ENCODE peak calls at places on chromosomes 4 and X, in seven cellular contexts. One of them, this sample, is unnamed.

GRCh38 chr4:169115897-169116254 is 105.8 kb upstream of the CBR4 start:
- DNase-seq in H1: no peak
- DNase-seq in HCT116: peak
- DNase-seq in Panc1: peak
- DNase-seq in K562: no peak
- DNase-seq in SK-N-SH: no peak
- DNase-seq in HepG2: no peak
- DNase-seq in this sample: no peak

GRCh38 chr4:35982318-35982717 is 262.0 kb downstream of the ARAP2 start:
- DNase-seq in H1: no peak
- DNase-seq in HCT116: no peak
- DNase-seq in Panc1: no peak
- DNase-seq in K562: no peak
- DNase-seq in SK-N-SH: no peak
- DNase-seq in HepG2: no peak
- DNase-seq in this sample: no peak

GRCh38 chr4:39899291-39899690 is 78.4 kb downstream of the PDS5A start:
- DNase-seq in H1: no peak
- DNase-seq in HCT116: no peak
- DNase-seq in Panc1: no peak
- DNase-seq in K562: no peak
- DNase-seq in SK-N-SH: no peak
- DNase-seq in HepG2: no peak
- DNase-seq in this sample: no peak

GRCh38 chrX:123171781-123172180 is 12.3 kb upstream of the GRIA3 start:
- DNase-seq in H1: no peak
- DNase-seq in HCT116: no peak
- DNase-seq in Panc1: no peak
- DNase-seq in K562: no peak
- DNase-seq in SK-N-SH: no peak
- DNase-seq in HepG2: no peak
- DNase-seq in this sample: no peak

GRCh38 chrX:3697220-3697684 is 16.2 kb downstream of the PRKX start:
- DNase-seq in H1: no peak
- DNase-seq in HCT116: no peak
- DNase-seq in Panc1: no peak
- DNase-seq in K562: no peak
- DNase-seq in SK-N-SH: no peak
- DNase-seq in HepG2: no peak
- DNase-seq in this sample: no peak

GRCh38 chrX:16836371-16836770 is 33.8 kb downstream of the RBBP7 start:
- DNase-seq in H1: no peak
- DNase-seq in HCT116: no peak
- DNase-seq in Panc1: no peak
- DNase-seq in K562: no peak
- DNase-seq in SK-N-SH: peak
- DNase-seq in HepG2: peak
- DNase-seq in this sample: no peak

GRCh38 chrX:67524950-67525691 is 18.7 kb upstream of the AR start:
- DNase-seq in H1: no peak
- DNase-seq in HCT116: no peak
- DNase-seq in Panc1: no peak
- DNase-seq in K562: no peak
- DNase-seq in SK-N-SH: no peak
- DNase-seq in HepG2: no peak
- DNase-seq in this sample: no peak

GRCh38 chrX:143754183-143754582 is 33.6 kb upstream of the SPANXN2 start:
- DNase-seq in H1: no peak
- DNase-seq in HCT116: no peak
- DNase-seq in Panc1: no peak
- DNase-seq in K562: no peak
- DNase-seq in SK-N-SH: no peak
- DNase-seq in HepG2: no peak
- DNase-seq in this sample: no peak

GRCh38 chrX:66014084-66014483 is 25.8 kb downstream of the VSIG4 start:
- DNase-seq in H1: no peak
- DNase-seq in HCT116: no peak
- DNase-seq in Panc1: no peak
- DNase-seq in K562: no peak
- DNase-seq in SK-N-SH: no peak
- DNase-seq in HepG2: no peak
- DNase-seq in this sample: no peak

GRCh38 chr4:72418458-72418857 is 150.6 kb downstream of the ADAMTS3 start:
- DNase-seq in H1: no peak
- DNase-seq in HCT116: no peak
- DNase-seq in Panc1: no peak
- DNase-seq in K562: no peak
- DNase-seq in SK-N-SH: peak
- DNase-seq in HepG2: no peak
- DNase-seq in this sample: no peak

GRCh38 chr4:42458686-42459085 is 61.4 kb downstream of the SHISA3 start:
- DNase-seq in H1: no peak
- DNase-seq in HCT116: no peak
- DNase-seq in Panc1: no peak
- DNase-seq in K562: no peak
- DNase-seq in SK-N-SH: no peak
- DNase-seq in HepG2: no peak
- DNase-seq in this sample: no peak

GRCh38 chr4:121428721-121429120 is 47.9 kb upstream of the QRFPR start:
- DNase-seq in H1: no peak
- DNase-seq in HCT116: no peak
- DNase-seq in Panc1: no peak
- DNase-seq in K562: no peak
- DNase-seq in SK-N-SH: no peak
- DNase-seq in HepG2: no peak
- DNase-seq in this sample: no peak

GRCh38 chr4:24042094-24042493 is 152.2 kb upstream of the PPARGC1A start:
- DNase-seq in H1: no peak
- DNase-seq in HCT116: no peak
- DNase-seq in Panc1: no peak
- DNase-seq in K562: no peak
- DNase-seq in SK-N-SH: no peak
- DNase-seq in HepG2: no peak
- DNase-seq in this sample: no peak

GRCh38 chrX:68443155-68443868 is 10.0 kb upstream of the OPHN1 start:
- DNase-seq in H1: no peak
- DNase-seq in HCT116: no peak
- DNase-seq in Panc1: no peak
- DNase-seq in K562: no peak
- DNase-seq in SK-N-SH: no peak
- DNase-seq in HepG2: peak
- DNase-seq in this sample: peak

GRCh38 chr4:149987777-149988410 is 90.4 kb upstream of the DCLK2 start:
- DNase-seq in H1: no peak
- DNase-seq in HCT116: no peak
- DNase-seq in Panc1: no peak
- DNase-seq in K562: no peak
- DNase-seq in SK-N-SH: no peak
- DNase-seq in HepG2: no peak
- DNase-seq in this sample: no peak

GRCh38 chr4:140186651-140187315 is 32.8 kb upstream of the MAML3 start:
- DNase-seq in H1: no peak
- DNase-seq in HCT116: peak
- DNase-seq in Panc1: peak
- DNase-seq in K562: no peak
- DNase-seq in SK-N-SH: no peak
- DNase-seq in HepG2: no peak
- DNase-seq in this sample: no peak

DNA sequence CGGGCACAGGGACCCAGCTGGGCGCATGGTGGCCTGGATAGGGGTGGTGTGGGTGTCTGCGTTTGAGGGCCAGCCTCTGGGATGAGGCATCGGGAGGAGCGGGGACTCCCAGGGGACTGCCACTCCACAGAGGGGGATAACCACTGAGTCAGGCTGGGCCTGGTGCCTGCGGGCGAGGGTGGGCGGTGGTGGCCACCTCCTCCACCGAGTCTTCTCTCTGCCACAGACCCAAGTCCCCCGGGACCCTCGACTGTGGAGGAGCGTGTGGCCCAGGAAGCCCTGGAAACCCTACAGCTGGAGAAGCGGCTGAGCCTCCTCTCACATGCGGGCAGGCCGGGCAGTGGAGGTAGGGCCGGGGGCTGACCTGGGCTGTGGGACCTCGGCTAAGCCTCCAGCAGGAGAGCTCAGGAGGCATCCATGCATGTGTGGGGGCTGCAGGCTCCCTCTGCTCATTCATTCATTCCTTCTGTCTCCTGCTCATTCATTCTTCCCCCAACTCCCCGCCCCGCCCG is 26.4 kb downstream of the DOK7 start:
- DNase-seq in H1: no peak
- DNase-seq in HCT116: no peak
- DNase-seq in Panc1: no peak
- DNase-seq in K562: no peak
- DNase-seq in SK-N-SH: peak
- DNase-seq in HepG2: no peak
- DNase-seq in this sample: no peak
- TF ChIP-seq SIN3A in H1: no peak
- TF ChIP-seq SIN3A in HCT116: no peak
- TF ChIP-seq SIN3A in Panc1: no peak
- TF ChIP-seq SIN3A in K562: no peak
- TF ChIP-seq SIN3A in SK-N-SH: no peak
- TF ChIP-seq SIN3A in HepG2: no peak
- TF ChIP-seq SIN3A in this sample: no peak

GRCh38 chr4:17811078-17811603 is 362 bp downstream of the NCAPG start:
- DNase-seq in H1: no peak
- DNase-seq in HCT116: no peak
- DNase-seq in Panc1: no peak
- DNase-seq in K562: no peak
- DNase-seq in SK-N-SH: no peak
- DNase-seq in HepG2: no peak
- DNase-seq in this sample: no peak

GRCh38 chr4:17810260-17811077 is at the start of the genes DCAF16 and NCAPG:
- DNase-seq in H1: peak
- DNase-seq in HCT116: peak
- DNase-seq in Panc1: peak
- DNase-seq in K562: peak
- DNase-seq in SK-N-SH: peak
- DNase-seq in HepG2: peak
- DNase-seq in this sample: peak

GRCh38 chr4:17814140-17814539 is 3.4 kb downstream of the NCAPG start:
- DNase-seq in H1: no peak
- DNase-seq in HCT116: no peak
- DNase-seq in Panc1: no peak
- DNase-seq in K562: no peak
- DNase-seq in SK-N-SH: no peak
- DNase-seq in HepG2: no peak
- DNase-seq in this sample: no peak

GRCh38 chr4:17812801-17813200 is 2.0 kb downstream of the NCAPG start:
- DNase-seq in H1: no peak
- DNase-seq in HCT116: no peak
- DNase-seq in Panc1: no peak
- DNase-seq in K562: no peak
- DNase-seq in SK-N-SH: no peak
- DNase-seq in HepG2: no peak
- DNase-seq in this sample: no peak

DNA sequence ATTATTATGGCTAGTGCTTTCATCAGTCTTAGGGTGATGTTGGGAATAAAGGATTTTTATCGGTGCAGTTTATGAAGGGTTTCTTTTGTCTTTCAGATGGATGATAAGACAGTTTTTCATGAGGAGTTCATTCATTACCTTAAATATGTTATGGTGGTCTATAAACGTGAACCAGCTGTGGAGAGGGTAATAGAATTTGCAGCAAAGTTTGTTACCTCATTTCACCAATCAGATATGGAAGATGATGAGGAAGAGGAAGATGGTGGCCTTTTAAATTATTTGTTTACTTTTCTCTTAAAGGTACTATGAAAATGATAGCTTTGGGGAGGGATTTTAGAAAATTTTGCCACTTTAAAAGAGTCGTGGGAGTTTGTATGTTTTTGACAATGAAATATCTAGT is 1.3 kb downstream of the NCAPG start:
- DNase-seq in H1: no peak
- DNase-seq in HCT116: no peak
- DNase-seq in Panc1: no peak
- DNase-seq in K562: no peak
- DNase-seq in SK-N-SH: no peak
- DNase-seq in HepG2: no peak
- DNase-seq in this sample: no peak
- TF ChIP-seq SIN3A in H1: no peak
- TF ChIP-seq SIN3A in HCT116: no peak
- TF ChIP-seq SIN3A in Panc1: no peak
- TF ChIP-seq SIN3A in K562: no peak
- TF ChIP-seq SIN3A in SK-N-SH: no peak
- TF ChIP-seq SIN3A in HepG2: no peak
- TF ChIP-seq SIN3A in this sample: no peak

DNA sequence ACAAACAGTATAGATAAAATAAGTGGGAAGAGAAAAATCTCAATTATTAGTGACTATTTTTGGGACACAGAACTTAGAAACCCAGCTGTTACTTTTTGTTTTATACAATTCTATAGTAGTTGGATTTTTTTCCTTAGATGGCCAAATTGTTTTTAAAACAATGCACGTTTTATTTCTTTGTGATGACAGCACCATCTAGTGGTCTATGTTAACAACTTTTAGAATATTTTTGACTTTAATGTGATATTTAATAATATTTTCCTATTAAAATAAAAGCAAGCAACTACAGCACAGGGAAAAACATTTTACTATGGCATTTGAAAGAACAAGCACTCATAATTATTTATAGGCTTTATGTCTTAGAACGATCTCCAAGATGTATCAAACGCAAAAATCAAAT is 5.6 kb upstream of the SMIM31 start:
- DNase-seq in H1: no peak
- DNase-seq in HCT116: peak
- DNase-seq in Panc1: no peak
- DNase-seq in K562: peak
- DNase-seq in SK-N-SH: peak
- DNase-seq in HepG2: peak
- DNase-seq in this sample: no peak
- TF ChIP-seq SIN3A in H1: no peak
- TF ChIP-seq SIN3A in HCT116: no peak
- TF ChIP-seq SIN3A in Panc1: no peak
- TF ChIP-seq SIN3A in K562: no peak
- TF ChIP-seq SIN3A in SK-N-SH: no peak
- TF ChIP-seq SIN3A in HepG2: no peak
- TF ChIP-seq SIN3A in this sample: no peak

GRCh38 chrX:13287816-13288215 is 32.0 kb downstream of the ATXN3L start:
- DNase-seq in H1: no peak
- DNase-seq in HCT116: no peak
- DNase-seq in Panc1: no peak
- DNase-seq in K562: peak
- DNase-seq in SK-N-SH: no peak
- DNase-seq in HepG2: no peak
- DNase-seq in this sample: no peak

GRCh38 chrX:13293700-13294099 is 26.2 kb downstream of the ATXN3L start:
- DNase-seq in H1: no peak
- DNase-seq in HCT116: no peak
- DNase-seq in Panc1: no peak
- DNase-seq in K562: no peak
- DNase-seq in SK-N-SH: no peak
- DNase-seq in HepG2: no peak
- DNase-seq in this sample: no peak

GRCh38 chrX:13295841-13296240 is 24.0 kb downstream of the ATXN3L start:
- DNase-seq in H1: no peak
- DNase-seq in HCT116: no peak
- DNase-seq in Panc1: no peak
- DNase-seq in K562: no peak
- DNase-seq in SK-N-SH: no peak
- DNase-seq in HepG2: no peak
- DNase-seq in this sample: no peak

GRCh38 chrX:13288671-13289070 is 31.2 kb downstream of the ATXN3L start:
- DNase-seq in H1: no peak
- DNase-seq in HCT116: no peak
- DNase-seq in Panc1: no peak
- DNase-seq in K562: no peak
- DNase-seq in SK-N-SH: no peak
- DNase-seq in HepG2: no peak
- DNase-seq in this sample: no peak

GRCh38 chrX:13290891-13291614 is 28.8 kb downstream of the ATXN3L start:
- DNase-seq in H1: no peak
- DNase-seq in HCT116: no peak
- DNase-seq in Panc1: no peak
- DNase-seq in K562: peak
- DNase-seq in SK-N-SH: no peak
- DNase-seq in HepG2: no peak
- DNase-seq in this sample: no peak
- TF ChIP-seq SIN3A in H1: no peak
- TF ChIP-seq SIN3A in HCT116: no peak
- TF ChIP-seq SIN3A in Panc1: no peak
- TF ChIP-seq SIN3A in K562: no peak
- TF ChIP-seq SIN3A in SK-N-SH: no peak
- TF ChIP-seq SIN3A in HepG2: no peak
- TF ChIP-seq SIN3A in this sample: no peak

This sample was measured in GM12878.